ENCODE peak calls at places on chromosomes 7 and 10, in six cellular contexts. Y is activated T-helper 9 cell treated with anti-CD3 and anti-CD28 coated beads, Interleukin-2, amount 50 U/mL, for 16 hours; A is pons; P is smooth muscle cell of the brain vasculature; E is NCI-H1105 treated with DMSO at 0.1 percent for 48 hours; T is Peyer's patch. V is an unnamed sample.

GRCh38 chr7:98996162-98996552 is 117.8 kb downstream of the TRRAP start:
- DNase-seq in Y (no peak), A (no peak), P (no peak), E (no peak), T (no peak), V (no peak)

GRCh38 chr10:71548494-71548846 is 151.8 kb downstream of the CDH23 start:
- DNase-seq in Y (no peak), A (no peak), P (no peak), E (no peak), T (no peak), V (no peak)

GRCh38 chr10:122126763-122127659 is 138.0 kb downstream of the TACC2 start:
- DNase-seq in Y (no peak), A (no peak), P (no peak), E (no peak), T (peak), V (no peak)

GRCh38 chr10:15149042-15149771 is 19.3 kb downstream of the NMT2 start:
- DNase-seq in Y (no peak), A (no peak), P (no peak), E (no peak), T (no peak), V (no peak)

GRCh38 chr7:45073843-45074737 is 14.7 kb downstream of the NACAD start:
- DNase-seq in Y (no peak), A (no peak), P (no peak), E (peak), T (peak), V (peak)

GRCh38 chr7:50687096-50687495 is 95.6 kb downstream of the GRB10 start:
- DNase-seq in Y (no peak), A (no peak), P (no peak), E (no peak), T (no peak), V (no peak)

GRCh38 chr10:11120711-11121110 is 103.0 kb downstream of the CELF2 start:
- DNase-seq in Y (no peak), A (no peak), P (no peak), E (peak), T (no peak), V (no peak)

GRCh38 chr7:102412548-102412947 is 16.4 kb downstream of the PRKRIP1 start:
- DNase-seq in Y (no peak), A (peak), P (no peak), E (no peak), T (peak), V (peak)

GRCh38 chr7:38686888-38687287 is 55.7 kb upstream of the AMPH start:
- DNase-seq in Y (no peak), A (no peak), P (no peak), E (no peak), T (no peak), V (no peak)

GRCh38 chr10:132570771-132571564 is 33.4 kb downstream of the INPP5A start:
- DNase-seq in Y (no peak), A (peak), P (no peak), E (peak), T (peak), V (peak)

GRCh38 chr7:141960687-141961422 is 12.7 kb downstream of the TAS2R38 start:
- DNase-seq in Y (no peak), A (peak), P (no peak), E (no peak), T (no peak), V (peak)

GRCh38 chr7:116455009-116455408 is 44.5 kb upstream of the CAV2 start:
- DNase-seq in Y (no peak), A (no peak), P (no peak), E (no peak), T (no peak), V (no peak)

GRCh38 chr7:46178685-46179084 is 257.6 kb upstream of the IGFBP3 start:
- DNase-seq in Y (no peak), A (no peak), P (no peak), E (no peak), T (no peak), V (no peak)

GRCh38 chr7:129845178-129845971 is 107.4 kb downstream of the UBE2H start:
- DNase-seq in Y (no peak), A (no peak), P (no peak), E (no peak), T (no peak), V (no peak)

GRCh38 chr7:5677538-5678294 is 103.7 kb downstream of the RNF216 start:
- DNase-seq in Y (no peak), A (peak), P (no peak), E (peak), T (peak), V (peak)

GRCh38 chr10:97916586-97916985 is 66.9 kb downstream of the GOLGA7B start:
- DNase-seq in Y (no peak), A (peak), P (no peak), E (no peak), T (no peak), V (peak)

GRCh38 chr10:49354593-49354992 is 41.3 kb downstream of the DRGX start:
- DNase-seq in Y (no peak), A (no peak), P (no peak), E (no peak), T (no peak), V (no peak)

V was measured in Ammon's horn.